ENCODE peak calls at places on chromosomes 5 and 9, in eight cellular contexts. One of them, this sample, is unnamed.

GRCh38 chr9:130054820-130055219 is 1.1 kb downstream of the GPR107 start:
- DNase-seq in neuronal stem cell: no peak
- DNase-seq in effector memory CD4-positive, alpha-beta T cell: no peak
- DNase-seq in heart left ventricle: no peak
- DNase-seq in mammary epithelial cell: no peak
- DNase-seq in endothelial cell of umbilical vein: no peak
- DNase-seq in esophagus squamous epithelium: no peak
- DNase-seq in neural progenitor cell: no peak
- DNase-seq in this sample: no peak

GRCh38 chr9:70085241-70085640 is 41.6 kb downstream of the MAMDC2 start:
- DNase-seq in heart left ventricle: no peak
- DNase-seq in esophagus squamous epithelium: no peak
- DNase-seq in effector memory CD4-positive, alpha-beta T cell: no peak
- DNase-seq in endothelial cell of umbilical vein: peak; percentile 44
- DNase-seq in mammary epithelial cell: no peak
- DNase-seq in neural progenitor cell: peak; percentile 64
- DNase-seq in neuronal stem cell: peak; percentile 33
- DNase-seq in this sample: peak; percentile 16

GRCh38 chr9:76594764-76595410 is 135.9 kb downstream of the GCNT1 start:
- DNase-seq in heart left ventricle: no peak
- DNase-seq in esophagus squamous epithelium: no peak
- DNase-seq in neural progenitor cell: no peak
- DNase-seq in effector memory CD4-positive, alpha-beta T cell: no peak
- DNase-seq in mammary epithelial cell: no peak
- DNase-seq in neuronal stem cell: no peak
- DNase-seq in endothelial cell of umbilical vein: no peak
- DNase-seq in this sample: no peak

GRCh38 chr5:150422758-150423157 is 10.0 kb upstream of the CD74 start:
- DNase-seq in esophagus squamous epithelium: no peak
- DNase-seq in endothelial cell of umbilical vein: no peak
- DNase-seq in neural progenitor cell: no peak
- DNase-seq in effector memory CD4-positive, alpha-beta T cell: no peak
- DNase-seq in mammary epithelial cell: no peak
- DNase-seq in heart left ventricle: no peak
- DNase-seq in neuronal stem cell: no peak
- DNase-seq in this sample: no peak

GRCh38 chr9:37026936-37027581 is 7.0 kb downstream of the PAX5 start:
- DNase-seq in esophagus squamous epithelium: no peak
- DNase-seq in mammary epithelial cell: no peak
- DNase-seq in neural progenitor cell: peak; percentile 55
- DNase-seq in heart left ventricle: no peak
- DNase-seq in endothelial cell of umbilical vein: no peak
- DNase-seq in effector memory CD4-positive, alpha-beta T cell: no peak
- DNase-seq in neuronal stem cell: no peak
- DNase-seq in this sample: no peak

GRCh38 chr5:170451764-170452365 is 52.0 kb upstream of the KCNIP1 start:
- DNase-seq in neuronal stem cell: no peak
- DNase-seq in esophagus squamous epithelium: no peak
- DNase-seq in mammary epithelial cell: peak; percentile 64
- DNase-seq in heart left ventricle: no peak
- DNase-seq in effector memory CD4-positive, alpha-beta T cell: no peak
- DNase-seq in endothelial cell of umbilical vein: no peak
- DNase-seq in neural progenitor cell: no peak
- DNase-seq in this sample: no peak

GRCh38 chr5:164581889-164582288 is 1076.5 kb downstream of the MAT2B start:
- DNase-seq in effector memory CD4-positive, alpha-beta T cell: no peak
- DNase-seq in esophagus squamous epithelium: no peak
- DNase-seq in heart left ventricle: no peak
- DNase-seq in neural progenitor cell: no peak
- DNase-seq in neuronal stem cell: no peak
- DNase-seq in endothelial cell of umbilical vein: no peak
- DNase-seq in mammary epithelial cell: no peak
- DNase-seq in this sample: no peak

GRCh38 chr9:86176468-86176867 is 77.1 kb upstream of the GOLM1 start:
- DNase-seq in esophagus squamous epithelium: no peak
- DNase-seq in neuronal stem cell: no peak
- DNase-seq in endothelial cell of umbilical vein: no peak
- DNase-seq in neural progenitor cell: no peak
- DNase-seq in heart left ventricle: no peak
- DNase-seq in effector memory CD4-positive, alpha-beta T cell: no peak
- DNase-seq in mammary epithelial cell: peak; percentile 22
- DNase-seq in this sample: no peak

GRCh38 chr5:26981750-26982149 is 56.6 kb downstream of the CDH9 start:
- DNase-seq in endothelial cell of umbilical vein: no peak
- DNase-seq in effector memory CD4-positive, alpha-beta T cell: no peak
- DNase-seq in mammary epithelial cell: no peak
- DNase-seq in esophagus squamous epithelium: no peak
- DNase-seq in neural progenitor cell: no peak
- DNase-seq in heart left ventricle: no peak
- DNase-seq in neuronal stem cell: no peak
- DNase-seq in this sample: no peak

GRCh38 chr5:26986985-26987384 is 51.4 kb downstream of the CDH9 start:
- DNase-seq in esophagus squamous epithelium: no peak
- DNase-seq in effector memory CD4-positive, alpha-beta T cell: no peak
- DNase-seq in neuronal stem cell: no peak
- DNase-seq in mammary epithelial cell: no peak
- DNase-seq in endothelial cell of umbilical vein: no peak
- DNase-seq in neural progenitor cell: no peak
- DNase-seq in heart left ventricle: no peak
- DNase-seq in this sample: no peak
- H3K4me3 ChIP-seq in esophagus squamous epithelium: no peak overlapping the region
- H3K4me3 ChIP-seq in effector memory CD4-positive, alpha-beta T cell: no peak overlapping the region
- H3K4me3 ChIP-seq in neuronal stem cell: no peak overlapping the region
- H3K4me3 ChIP-seq in mammary epithelial cell: no peak overlapping the region
- H3K4me3 ChIP-seq in endothelial cell of umbilical vein: no peak overlapping the region
- H3K4me3 ChIP-seq in neural progenitor cell: no peak overlapping the region
- H3K4me3 ChIP-seq in heart left ventricle: no peak overlapping the region
- H3K4me3 ChIP-seq in this sample: no peak overlapping the region

GRCh38 chr9:33068991-33069390 is 7.5 kb downstream of the SMU1 start:
- DNase-seq in neural progenitor cell: no peak
- DNase-seq in effector memory CD4-positive, alpha-beta T cell: no peak
- DNase-seq in mammary epithelial cell: no peak
- DNase-seq in neuronal stem cell: no peak
- DNase-seq in endothelial cell of umbilical vein: no peak
- DNase-seq in heart left ventricle: no peak
- DNase-seq in esophagus squamous epithelium: no peak
- DNase-seq in this sample: no peak

DNA sequence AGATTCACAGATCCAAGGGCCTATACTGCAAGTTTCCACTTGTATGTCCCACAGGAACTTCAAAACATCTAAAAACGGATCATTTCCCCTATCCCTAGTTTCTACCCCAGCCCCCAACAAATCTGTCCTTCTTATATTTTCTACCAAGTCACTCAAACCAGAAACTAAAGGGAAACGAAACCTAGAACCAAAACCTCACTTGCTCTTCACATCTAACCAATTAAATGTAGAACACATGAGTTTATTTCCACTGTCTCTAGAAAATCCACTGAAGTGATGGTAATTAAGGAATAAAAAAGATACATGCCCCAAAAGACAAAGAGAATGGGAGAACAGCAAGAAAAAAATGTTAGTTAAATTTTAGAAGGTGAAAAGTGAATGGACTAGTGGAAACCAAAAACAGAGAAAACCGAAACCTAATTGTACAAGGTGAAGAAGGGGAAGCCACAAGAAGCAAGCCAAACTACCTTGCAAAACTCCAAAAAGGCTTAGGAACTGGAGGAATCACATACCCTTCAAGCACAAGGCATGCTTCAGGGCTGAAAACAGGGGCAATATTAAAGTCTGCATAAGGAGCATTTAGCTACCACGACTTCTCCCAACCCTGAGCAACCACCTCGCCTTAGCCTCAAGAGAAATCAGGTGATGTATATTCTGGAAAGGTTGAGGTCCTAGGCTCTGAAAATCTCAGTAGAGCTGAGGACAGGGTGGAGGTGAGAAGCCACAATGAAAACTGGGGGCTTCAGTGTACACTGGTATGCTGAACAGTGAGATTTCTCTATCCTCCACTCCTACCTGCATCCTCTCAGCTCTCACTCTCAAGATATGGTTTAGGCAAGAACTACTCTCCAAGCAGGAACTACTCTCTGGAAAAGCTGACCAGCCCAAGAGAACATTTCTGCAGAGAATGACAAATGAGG is 11.1 kb downstream of the SMU1 start:
- DNase-seq in endothelial cell of umbilical vein: no peak
- DNase-seq in neuronal stem cell: no peak
- DNase-seq in effector memory CD4-positive, alpha-beta T cell: no peak
- DNase-seq in esophagus squamous epithelium: no peak
- DNase-seq in neural progenitor cell: no peak
- DNase-seq in mammary epithelial cell: no peak
- DNase-seq in heart left ventricle: no peak
- DNase-seq in this sample: no peak
- H3K4me1 ChIP-seq in endothelial cell of umbilical vein: peaks cover 1% of the 10 kb centered on the region
- H3K4me1 ChIP-seq in neuronal stem cell: no peaks in the 10 kb centered on the region
- H3K4me1 ChIP-seq in effector memory CD4-positive, alpha-beta T cell: no peaks in the 10 kb centered on the region
- H3K4me1 ChIP-seq in esophagus squamous epithelium: peaks cover 2% of the 10 kb centered on the region
- H3K4me1 ChIP-seq in neural progenitor cell: no peaks in the 10 kb centered on the region
- H3K4me1 ChIP-seq in mammary epithelial cell: no peaks in the 10 kb centered on the region
- H3K4me1 ChIP-seq in heart left ventricle: no peaks in the 10 kb centered on the region
- H3K4me1 ChIP-seq in this sample: no peaks in the 10 kb centered on the region

GRCh38 chr9:95150903-95151302 is 166.6 kb downstream of the FANCC start:
- DNase-seq in mammary epithelial cell: no peak
- DNase-seq in neural progenitor cell: no peak
- DNase-seq in neuronal stem cell: no peak
- DNase-seq in heart left ventricle: no peak
- DNase-seq in effector memory CD4-positive, alpha-beta T cell: no peak
- DNase-seq in esophagus squamous epithelium: no peak
- DNase-seq in endothelial cell of umbilical vein: no peak
- DNase-seq in this sample: no peak

GRCh38 chr9:95156074-95156473 is 161.4 kb downstream of the FANCC start:
- DNase-seq in effector memory CD4-positive, alpha-beta T cell: no peak
- DNase-seq in neural progenitor cell: no peak
- DNase-seq in mammary epithelial cell: no peak
- DNase-seq in heart left ventricle: no peak
- DNase-seq in esophagus squamous epithelium: no peak
- DNase-seq in neuronal stem cell: no peak
- DNase-seq in endothelial cell of umbilical vein: no peak
- DNase-seq in this sample: no peak

GRCh38 chr9:95157491-95158151 is 159.9 kb downstream of the FANCC start:
- DNase-seq in esophagus squamous epithelium: no peak
- DNase-seq in endothelial cell of umbilical vein: peak; percentile 10
- DNase-seq in neural progenitor cell: no peak
- DNase-seq in heart left ventricle: no peak
- DNase-seq in effector memory CD4-positive, alpha-beta T cell: no peak
- DNase-seq in neuronal stem cell: no peak
- DNase-seq in mammary epithelial cell: peak; percentile 17
- DNase-seq in this sample: no peak

DNA sequence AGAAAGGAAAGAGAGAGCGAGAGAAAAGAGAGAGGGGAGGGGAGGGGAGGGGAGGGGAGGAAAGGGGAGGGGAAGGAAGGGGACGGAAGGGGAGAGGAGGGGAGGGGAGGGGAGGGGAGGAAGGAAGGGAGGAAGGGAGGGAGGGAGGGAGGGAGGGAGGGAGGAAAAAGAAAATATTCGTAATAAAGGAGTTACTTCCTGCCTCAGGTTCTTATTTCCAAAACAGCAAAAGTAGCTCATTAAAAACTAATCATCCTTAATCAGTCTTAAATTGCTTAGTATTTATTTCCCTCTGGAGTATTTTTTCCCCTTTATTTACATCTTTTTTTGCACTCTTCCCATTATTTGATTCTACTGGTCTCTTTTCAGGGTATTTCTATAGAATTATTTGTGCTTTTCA is 162.3 kb downstream of the FANCC start:
- DNase-seq in neural progenitor cell: no peak
- DNase-seq in heart left ventricle: no peak
- DNase-seq in effector memory CD4-positive, alpha-beta T cell: no peak
- DNase-seq in endothelial cell of umbilical vein: no peak
- DNase-seq in neuronal stem cell: no peak
- DNase-seq in esophagus squamous epithelium: no peak
- DNase-seq in mammary epithelial cell: no peak
- DNase-seq in this sample: no peak
- H3K4me3 ChIP-seq in neural progenitor cell: no peak overlapping the region
- H3K4me3 ChIP-seq in heart left ventricle: no peak overlapping the region
- H3K4me3 ChIP-seq in effector memory CD4-positive, alpha-beta T cell: no peak overlapping the region
- H3K4me3 ChIP-seq in endothelial cell of umbilical vein: no peak overlapping the region
- H3K4me3 ChIP-seq in neuronal stem cell: no peak overlapping the region
- H3K4me3 ChIP-seq in esophagus squamous epithelium: no peak overlapping the region
- H3K4me3 ChIP-seq in mammary epithelial cell: no peak overlapping the region
- H3K4me3 ChIP-seq in this sample: no peak overlapping the region

DNA sequence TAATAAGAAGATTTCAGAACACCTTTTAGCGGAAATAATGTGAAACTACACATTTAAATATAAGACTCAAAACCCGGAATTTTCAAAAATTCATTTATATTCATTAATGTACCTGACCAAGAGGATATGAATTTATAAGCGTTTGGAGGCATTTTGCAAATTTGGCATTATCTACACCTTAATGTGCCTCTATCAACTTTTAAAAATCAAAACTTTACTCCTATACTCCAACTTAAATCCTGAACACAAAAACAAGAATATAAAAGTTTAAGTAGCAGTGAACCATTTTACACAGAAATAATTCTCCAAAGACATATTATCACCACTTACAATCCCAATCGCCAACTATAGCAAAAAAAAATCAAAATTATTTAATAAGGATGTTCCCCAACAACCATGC is 3.9 kb downstream of the ZNF608 start:
- DNase-seq in effector memory CD4-positive, alpha-beta T cell: no peak
- DNase-seq in neural progenitor cell: no peak
- DNase-seq in mammary epithelial cell: no peak
- DNase-seq in endothelial cell of umbilical vein: no peak
- DNase-seq in neuronal stem cell: no peak
- DNase-seq in esophagus squamous epithelium: no peak
- DNase-seq in heart left ventricle: no peak
- DNase-seq in this sample: no peak
- H3K4me1 ChIP-seq in effector memory CD4-positive, alpha-beta T cell: no peaks in the 10 kb centered on the region
- H3K4me1 ChIP-seq in neural progenitor cell: peaks cover 40% of the 10 kb centered on the region
- H3K4me1 ChIP-seq in mammary epithelial cell: peaks cover 43% of the 10 kb centered on the region
- H3K4me1 ChIP-seq in endothelial cell of umbilical vein: peaks cover 33% of the 10 kb centered on the region
- H3K4me1 ChIP-seq in neuronal stem cell: peaks cover 44% of the 10 kb centered on the region
- H3K4me1 ChIP-seq in esophagus squamous epithelium: peaks cover 30% of the 10 kb centered on the region
- H3K4me1 ChIP-seq in heart left ventricle: peaks cover 8% of the 10 kb centered on the region
- H3K4me1 ChIP-seq in this sample: no peaks in the 10 kb centered on the region